ENCODE peak calls at places on chromosomes 7 and 10, in six cellular contexts. P is H9, J is neuronal stem cell, F is H1, S is IMR-90, H is mesenchymal stem cell. C is an unnamed sample.
A peak's percentile ranks its signal among the peaks of the same experiment; 100 is the strongest.

GRCh38 chr7:157433628-157434027 is 96.8 kb downstream of the DNAJB6 start:
- DNase-seq in S (no peak), J (no peak), P (no peak), F (peak; percentile 47), H (no peak), C (no peak)

GRCh38 chr10:5446390-5446926 is 34.1 kb downstream of the NET1 start:
- DNase-seq in H (peak; percentile 92), F (peak; percentile 97), S (peak; percentile 84), P (peak; percentile 97), J (peak; percentile 82), C (peak; percentile 97)

GRCh38 chr10:18252086-18252485 is 111.9 kb downstream of the CACNB2 start:
- DNase-seq in S (no peak), J (no peak), F (no peak), H (no peak), P (no peak), C (peak; percentile 65)

GRCh38 chr7:44693641-44694313 is 54.9 kb upstream of the ZMIZ2 start:
- DNase-seq in P (no peak), F (no peak), S (peak; percentile 85), J (no peak), H (peak; percentile 41), C (peak; percentile 39)

GRCh38 chr7:129650056-129650758 is 38.7 kb downstream of the NRF1 start:
- DNase-seq in H (no peak), F (no peak), S (no peak), P (no peak), J (no peak), C (no peak)

GRCh38 chr7:55574062-55574717 is 1.9 kb upstream of the VOPP1 start:
- DNase-seq in F (no peak), H (peak; percentile 18), S (peak; percentile 28), P (no peak), J (no peak), C (no peak)

GRCh38 chr7:101687791-101688182 is 58.7 kb upstream of the MYL10 start:
- DNase-seq in H (no peak), S (no peak), F (no peak), J (no peak), P (no peak), C (no peak)

GRCh38 chr10:11934262-11934661 is 108.3 kb downstream of the UPF2 start:
- DNase-seq in J (no peak), F (no peak), H (no peak), S (no peak), P (no peak), C (no peak)

GRCh38 chr10:70940834-70941568 is 52.6 kb upstream of the PCBD1 start:
- DNase-seq in F (no peak), H (peak; percentile 5), P (no peak), J (no peak), S (no peak), C (no peak)

GRCh38 chr10:36612436-36612835 is 513.0 kb upstream of the ANKRD30A start:
- DNase-seq in S (no peak), P (peak; percentile 51), F (peak; percentile 49), H (no peak), J (no peak), C (peak; percentile 45)

GRCh38 chr10:34473174-34474059 is 341.7 kb downstream of the PARD3 start:
- DNase-seq in F (no peak), H (peak; percentile 3), S (no peak), P (no peak), J (no peak), C (no peak)

GRCh38 chr10:80429521-80429966 is 21.2 kb downstream of the PRXL2A start:
- DNase-seq in S (no peak), H (no peak), J (no peak), P (no peak), F (no peak), C (no peak)

GRCh38 chr10:72328045-72328828 is 26.5 kb downstream of the DNAJB12 start:
- DNase-seq in S (peak; percentile 57), F (peak; percentile 84), P (peak; percentile 78), H (peak; percentile 81), J (no peak), C (peak; percentile 81)

GRCh38 chr10:80273523-80274170 is 15.8 kb downstream of the MAT1A start:
- DNase-seq in H (no peak), J (no peak), F (no peak), P (no peak), S (no peak), C (no peak)

GRCh38 chr10:132228616-132229015 is 41.9 kb downstream of the DPYSL4 start:
- DNase-seq in S (no peak), F (no peak), J (no peak), H (no peak), P (no peak), C (no peak)

GRCh38 chr7:141045842-141046630 is 27.8 kb upstream of the TMEM178B start:
- DNase-seq in H (peak; percentile 26), J (no peak), S (peak; percentile 66), P (no peak), F (no peak), C (no peak)

GRCh38 chr10:132487241-132488135 is 50.1 kb upstream of the INPP5A start:
- DNase-seq in S (no peak), F (no peak), P (no peak), H (no peak), J (no peak), C (no peak)

GRCh38 chr10:61896854-61897661 is 4.4 kb upstream of the ARID5B start:
- DNase-seq in S (peak; percentile 27), J (peak; percentile 78), F (peak; percentile 79), H (peak; percentile 67), P (peak; percentile 83), C (peak; percentile 96)
- H2BK5ac ChIP-seq in S (peak overlapping the region; percentile 0), J (peak overlapping the region; percentile 40), F (no peak overlapping the region), H (no peak overlapping the region), P (no peak overlapping the region), C (peak overlapping the region; percentile 27)

DNA sequence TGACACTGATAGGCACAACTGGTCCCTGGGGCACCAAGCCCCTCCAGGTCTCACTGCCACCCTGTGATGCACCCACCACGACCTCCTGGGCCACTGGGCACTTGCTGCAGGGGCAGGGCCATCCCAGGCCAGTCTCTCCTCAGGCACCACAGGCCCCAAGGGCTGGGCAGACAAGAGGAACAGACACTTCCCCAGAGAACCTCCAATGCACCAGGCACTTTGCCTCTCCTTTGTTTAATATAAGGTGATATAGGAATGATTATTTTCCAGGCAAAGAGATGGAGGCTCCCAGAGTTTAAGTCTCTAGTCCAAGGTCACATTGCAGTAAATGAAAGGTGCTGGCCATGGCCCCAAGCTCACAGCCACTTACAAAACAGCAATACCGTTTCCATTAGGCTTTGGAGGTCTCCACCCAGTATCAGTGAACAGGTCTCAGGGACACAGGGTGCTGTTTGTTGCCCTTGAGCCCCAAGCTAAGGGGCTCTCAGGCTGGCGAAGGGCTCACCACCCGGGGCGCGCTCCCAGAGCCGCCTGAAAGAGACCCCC is 4.5 kb downstream of the DEPP1 start:
- DNase-seq in J (no peak), S (no peak), H (no peak), P (no peak), F (no peak), C (no peak)
- H2BK5ac ChIP-seq in J (no peak overlapping the region), S (peak overlapping the region; percentile 68), H (no peak overlapping the region), P (no peak overlapping the region), F (peak overlapping the region; percentile 75), C (no peak overlapping the region)

GRCh38 chr10:33335550-33335799 is 1.0 kb upstream of the NRP1 start:
- DNase-seq in P (peak; percentile 28), H (no peak), F (no peak), S (no peak), J (no peak), C (no peak)

GRCh38 chr10:33334839-33335549 is 527 bp upstream of the NRP1 start:
- DNase-seq in H (peak; percentile 91), P (peak; percentile 73), J (peak; percentile 76), S (peak; percentile 87), F (peak; percentile 82), C (peak; percentile 87)

GRCh38 chr10:33333260-33334169 is 952 bp downstream of the NRP1 start:
- DNase-seq in J (peak; percentile 9), S (no peak), P (no peak), F (no peak), H (peak; percentile 42), C (no peak)

GRCh38 chr10:33335800-33336605 is 1.5 kb upstream of the NRP1 start:
- DNase-seq in J (peak; percentile 35), F (peak; percentile 71), S (peak; percentile 44), P (peak; percentile 49), H (peak; percentile 42), C (peak; percentile 50)

DNA sequence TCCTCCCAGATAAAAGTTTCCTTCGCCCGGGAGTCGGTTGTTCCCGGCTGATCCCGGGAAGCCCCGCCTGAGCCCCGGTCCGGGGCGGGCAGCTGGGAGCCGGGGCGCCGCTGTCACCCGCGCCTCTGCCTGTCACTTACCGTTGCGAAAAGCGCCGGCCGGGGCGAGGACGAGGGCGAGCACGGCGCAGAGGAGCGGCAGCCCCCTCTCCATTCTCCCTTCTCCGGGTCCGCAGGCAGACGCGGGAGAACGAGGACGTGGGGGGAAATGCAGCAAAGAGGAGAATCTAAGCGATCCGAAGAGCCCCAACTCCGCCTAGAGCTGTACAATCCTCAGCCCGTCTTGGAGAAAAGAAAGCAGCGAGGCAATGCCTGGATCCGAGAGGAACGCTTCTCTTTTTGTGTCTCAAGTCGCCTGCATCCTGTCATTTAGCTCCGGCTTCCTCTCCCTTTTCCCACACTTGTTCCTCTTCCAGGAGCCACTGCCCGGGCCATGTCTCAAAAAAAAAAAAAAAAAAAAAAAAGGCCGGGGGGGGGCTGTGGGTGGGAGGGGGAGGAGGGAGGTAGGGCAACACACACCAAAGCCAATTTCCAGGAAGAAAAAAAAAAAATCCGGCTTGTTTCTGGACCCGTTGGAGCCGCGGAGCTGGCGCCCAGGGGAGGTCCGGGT is at the start of gene NRP1:
- DNase-seq in P (peak; percentile 29), F (peak; percentile 64), S (no peak), H (no peak), J (peak; percentile 56), C (peak; percentile 75)
- H2BK5ac ChIP-seq in P (no peak within 1 kb of the TSS), F (no peak within 1 kb of the TSS), S (peak within 1 kb of the TSS; percentile 86), H (peak within 1 kb of the TSS; percentile 91), J (peak within 1 kb of the TSS; percentile 39), C (peak within 1 kb of the TSS; percentile 84)

DNA sequence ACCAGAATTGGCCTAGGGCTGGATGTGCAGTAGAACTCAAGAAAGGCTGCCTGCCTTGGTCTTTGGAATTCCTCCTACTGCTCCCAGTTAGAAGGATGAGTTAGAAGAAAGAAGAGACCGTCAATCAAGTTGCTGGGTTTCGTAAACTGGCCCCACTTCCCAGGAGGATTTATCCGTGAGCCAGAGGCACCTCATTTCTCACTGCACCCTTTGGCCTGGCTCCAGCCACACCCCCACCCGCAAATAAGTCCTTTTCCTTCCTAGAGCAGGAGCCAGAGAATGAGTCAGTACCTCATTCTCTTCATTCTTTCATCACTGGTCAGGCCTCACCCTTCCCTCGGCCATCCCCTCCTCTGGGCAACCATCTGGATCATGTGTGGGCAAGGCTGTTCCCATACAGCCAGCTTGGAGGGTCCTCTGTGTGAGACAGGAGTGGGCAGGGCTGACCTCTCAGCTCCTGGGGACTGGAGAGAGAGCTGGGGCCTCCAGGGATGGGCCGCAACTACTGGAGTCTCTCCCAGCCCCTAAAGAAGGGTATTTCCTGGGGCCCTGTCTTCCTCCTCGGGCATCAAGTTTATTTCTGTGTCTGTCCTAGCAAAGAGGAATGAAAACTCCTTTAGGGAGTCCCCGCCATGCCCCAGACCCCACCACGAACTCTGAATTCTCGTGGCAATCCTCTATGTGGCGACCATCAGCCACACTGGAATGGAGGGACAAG is 87.2 kb upstream of the DUSP5 start:
- DNase-seq in J (no peak), H (peak; percentile 88), F (no peak), S (peak; percentile 98), P (no peak), C (peak; percentile 73)
- H2BK5ac ChIP-seq in J (no peak overlapping the region), H (peak overlapping the region; percentile 79), F (peak overlapping the region; percentile 9), S (peak overlapping the region; percentile 99), P (no peak overlapping the region), C (peak overlapping the region; percentile 43)